ENCODE peak calls at places on chromosomes 16 and 17, in nine cellular contexts. K is ovary, Y is uterus, L is IMR-90, Q is HCT116, T is NB4, E is heart left ventricle, H is A549, S is tibial nerve. G is an unnamed sample.

GRCh38 chr17:48500435-48501426 is 30.1 kb downstream of the HOXB1 start:
- DNase-seq in K (no peak), Y (peak), L (peak), Q (no peak), T (no peak), E (no peak), H (no peak), S (no peak), G (no peak)

GRCh38 chr16:69917311-69917710 is 33.8 kb upstream of the CLEC18A start:
- DNase-seq in K (no peak), Y (no peak), L (no peak), Q (no peak), T (no peak), E (no peak), H (no peak), S (no peak), G (no peak)

GRCh38 chr17:70795620-70796019 is 626.3 kb downstream of the KCNJ2 start:
- DNase-seq in K (no peak), Y (no peak), L (no peak), Q (no peak), T (no peak), E (no peak), H (no peak), S (no peak), G (no peak)

GRCh38 chr16:11893571-11893970 is 22.2 kb downstream of the GSPT1 start:
- DNase-seq in K (no peak), Y (no peak), L (no peak), Q (no peak), T (no peak), E (no peak), H (no peak), S (no peak), G (no peak)

GRCh38 chr17:15377200-15377599 is 35.8 kb upstream of the TEKT3 start:
- DNase-seq in K (no peak), Y (no peak), L (peak), Q (no peak), T (no peak), E (no peak), H (no peak), S (no peak), G (no peak)

GRCh38 chr16:89709166-89709565 is 7.7 kb upstream of the SPATA2L start:
- DNase-seq in K (no peak), Y (no peak), L (no peak), Q (no peak), T (no peak), E (no peak), H (no peak), S (no peak), G (no peak)

GRCh38 chr16:1832831-1833454 is 5.9 kb downstream of the FAHD1 start:
- DNase-seq in K (no peak), Y (no peak), L (no peak), Q (no peak), T (no peak), E (no peak), H (no peak), S (no peak), G (no peak)

GRCh38 chr16:10981697-10982216 is 37.4 kb downstream of the CLEC16A start:
- DNase-seq in K (no peak), Y (no peak), L (no peak), Q (peak), T (peak), E (no peak), H (peak), S (no peak), G (peak)

GRCh38 chr17:73998246-73999220 is 204.9 kb upstream of the RPL38 start:
- DNase-seq in K (no peak), Y (peak), L (no peak), Q (peak), T (peak), E (peak), H (peak), S (no peak), G (peak)

GRCh38 chr17:80065478-80066170 is 29.2 kb downstream of the CCDC40 start:
- DNase-seq in K (no peak), Y (no peak), L (no peak), Q (no peak), T (no peak), E (no peak), H (no peak), S (no peak), G (no peak)

GRCh38 chr17:32519769-32520701 is 33.2 kb downstream of the CDK5R1 start:
- DNase-seq in K (no peak), Y (no peak), L (no peak), Q (no peak), T (no peak), E (no peak), H (no peak), S (no peak), G (no peak)

GRCh38 chr16:57104706-57105105 is 12.3 kb downstream of the CPNE2 start:
- DNase-seq in K (no peak), Y (no peak), L (no peak), Q (no peak), T (no peak), E (no peak), H (no peak), S (no peak), G (no peak)

GRCh38 chr17:19703776-19704371 is 12.5 kb downstream of the SLC47A2 start:
- DNase-seq in K (no peak), Y (no peak), L (no peak), Q (no peak), T (no peak), E (no peak), H (no peak), S (no peak), G (no peak)

GRCh38 chr16:19607610-19608280 is 52.2 kb downstream of the VPS35L start:
- DNase-seq in K (no peak), Y (no peak), L (peak), Q (no peak), T (no peak), E (no peak), H (no peak), S (no peak), G (no peak)

GRCh38 chr17:30969989-30970680 is 704 bp upstream of the RNF135 start:
- DNase-seq in K (no peak), Y (peak), L (no peak), Q (no peak), T (peak), E (no peak), H (peak), S (no peak), G (peak)

GRCh38 chr16:31409433-31409832 is 16.3 kb downstream of the ITGAD start:
- DNase-seq in K (no peak), Y (no peak), L (peak), Q (peak), T (no peak), E (no peak), H (no peak), S (no peak), G (no peak)

GRCh38 chr16:67447508-67448076 is 16.7 kb downstream of the HSD11B2 start:
- DNase-seq in K (peak), Y (peak), L (peak), Q (peak), T (peak), E (no peak), H (peak), S (no peak), G (no peak)

GRCh38 chr16:85573696-85574641 is 39.2 kb upstream of the GSE1 start:
- DNase-seq in K (peak), Y (peak), L (peak), Q (no peak), T (no peak), E (peak), H (no peak), S (peak), G (no peak)

GRCh38 chr17:27315322-27315721 is 21.4 kb downstream of the WSB1 start:
- DNase-seq in K (peak), Y (peak), L (peak), Q (no peak), T (no peak), E (peak), H (no peak), S (peak), G (no peak)

GRCh38 chr17:68085751-68086445 is 50.4 kb downstream of the KPNA2 start:
- DNase-seq in K (no peak), Y (no peak), L (no peak), Q (no peak), T (peak), E (no peak), H (no peak), S (no peak), G (no peak)

GRCh38 chr16:68972008-68972407 is 128.7 kb downstream of the TANGO6 start:
- DNase-seq in K (no peak), Y (no peak), L (no peak), Q (no peak), T (no peak), E (no peak), H (no peak), S (no peak), G (no peak)

GRCh38 chr17:77375917-77376651 is 235.3 kb downstream of the SEC14L1 start:
- DNase-seq in K (peak), Y (peak), L (peak), Q (no peak), T (no peak), E (no peak), H (no peak), S (no peak), G (no peak)

GRCh38 chr17:10083864-10084263 is 114.5 kb downstream of the GAS7 start:
- DNase-seq in K (no peak), Y (no peak), L (no peak), Q (no peak), T (no peak), E (no peak), H (no peak), S (no peak), G (peak)

GRCh38 chr17:45745843-45746494 is 38.2 kb upstream of the CRHR1 start:
- DNase-seq in K (no peak), Y (no peak), L (no peak), Q (no peak), T (no peak), E (no peak), H (no peak), S (no peak), G (no peak)

GRCh38 chr16:20611975-20612471 is 35.9 kb upstream of the ACSM2B start:
- DNase-seq in K (peak), Y (peak), L (no peak), Q (no peak), T (no peak), E (peak), H (no peak), S (no peak), G (no peak)

GRCh38 chr17:20975566-20975965 is 67.2 kb downstream of the USP22 start:
- DNase-seq in K (no peak), Y (no peak), L (peak), Q (no peak), T (no peak), E (no peak), H (no peak), S (no peak), G (no peak)

GRCh38 chr16:12500771-12501170 is 302.9 kb downstream of the CPPED1 start:
- DNase-seq in K (no peak), Y (no peak), L (no peak), Q (no peak), T (peak), E (no peak), H (no peak), S (no peak), G (peak)

GRCh38 chr17:42190491-42191180 is 3.7 kb downstream of the GHDC start:
- DNase-seq in K (no peak), Y (no peak), L (no peak), Q (no peak), T (no peak), E (no peak), H (no peak), S (no peak), G (no peak)

GRCh38 chr16:88686439-88687253 is at the start of gene SNAI3:
- DNase-seq in K (peak), Y (peak), L (peak), Q (peak), T (peak), E (peak), H (peak), S (peak), G (peak)

GRCh38 chr17:78783711-78784396 is 1.8 kb upstream of the CYTH1 start:
- DNase-seq in K (no peak), Y (no peak), L (no peak), Q (no peak), T (no peak), E (no peak), H (no peak), S (no peak), G (no peak)

GRCh38 chr16:54540525-54541180 is 254.1 kb upstream of the IRX3 start:
- DNase-seq in K (no peak), Y (no peak), L (no peak), Q (no peak), T (no peak), E (no peak), H (no peak), S (no peak), G (no peak)

GRCh38 chr17:71921726-71922320 is 199.0 kb upstream of the SOX9 start:
- DNase-seq in K (no peak), Y (no peak), L (no peak), Q (no peak), T (no peak), E (no peak), H (no peak), S (no peak), G (no peak)

GRCh38 chr16:17238285-17239028 is 232.3 kb downstream of the XYLT1 start:
- DNase-seq in K (no peak), Y (no peak), L (no peak), Q (no peak), T (no peak), E (no peak), H (no peak), S (no peak), G (no peak)

GRCh38 chr16:11806721-11807120 is 9.7 kb upstream of the ZC3H7A start:
- DNase-seq in K (no peak), Y (no peak), L (peak), Q (no peak), T (no peak), E (no peak), H (no peak), S (no peak), G (no peak)

GRCh38 chr17:39705786-39706348 is 6.0 kb downstream of the ERBB2 start:
- DNase-seq in K (no peak), Y (no peak), L (no peak), Q (peak), T (no peak), E (peak), H (no peak), S (no peak), G (no peak)
- TF ChIP-seq POLR2A in K (no peak), Y (no peak), L (no peak), Q (no peak), T (no peak), E (no peak), H (no peak), S (no peak), G (no peak)

GRCh38 chr17:65054602-65055001 is 1.9 kb downstream of the GNA13 start:
- DNase-seq in K (no peak), Y (no peak), L (no peak), Q (no peak), T (no peak), E (no peak), H (no peak), S (no peak), G (no peak)

GRCh38 chr17:65052585-65052984 is 4.0 kb downstream of the GNA13 start:
- DNase-seq in K (no peak), Y (no peak), L (no peak), Q (no peak), T (no peak), E (no peak), H (no peak), S (no peak), G (no peak)

GRCh38 chr17:65055280-65055707 is 1.2 kb downstream of the GNA13 start:
- DNase-seq in K (no peak), Y (no peak), L (no peak), Q (no peak), T (no peak), E (no peak), H (no peak), S (no peak), G (no peak)

GRCh38 chr17:65051922-65052321 is 4.6 kb downstream of the GNA13 start:
- DNase-seq in K (no peak), Y (no peak), L (no peak), Q (no peak), T (no peak), E (no peak), H (no peak), S (no peak), G (no peak)

GRCh38 chr17:65053354-65053881 is 3.1 kb downstream of the GNA13 start:
- DNase-seq in K (no peak), Y (no peak), L (no peak), Q (no peak), T (no peak), E (no peak), H (no peak), S (no peak), G (no peak)
- H3K4me3 ChIP-seq in K (no peak), Y (no peak), L (no peak), Q (no peak), T (peak), E (no peak), H (no peak), S (no peak), G (no peak)

GRCh38 chr16:53061701-53062159 is 6.9 kb downstream of the CHD9 start:
- DNase-seq in K (no peak), Y (no peak), L (no peak), Q (no peak), T (peak), E (no peak), H (no peak), S (no peak), G (no peak)
- TF ChIP-seq CTCF in K (no peak), Y (no peak), L (no peak), Q (no peak), T (no peak), E (no peak), H (no peak), S (no peak), G (no peak)

DNA sequence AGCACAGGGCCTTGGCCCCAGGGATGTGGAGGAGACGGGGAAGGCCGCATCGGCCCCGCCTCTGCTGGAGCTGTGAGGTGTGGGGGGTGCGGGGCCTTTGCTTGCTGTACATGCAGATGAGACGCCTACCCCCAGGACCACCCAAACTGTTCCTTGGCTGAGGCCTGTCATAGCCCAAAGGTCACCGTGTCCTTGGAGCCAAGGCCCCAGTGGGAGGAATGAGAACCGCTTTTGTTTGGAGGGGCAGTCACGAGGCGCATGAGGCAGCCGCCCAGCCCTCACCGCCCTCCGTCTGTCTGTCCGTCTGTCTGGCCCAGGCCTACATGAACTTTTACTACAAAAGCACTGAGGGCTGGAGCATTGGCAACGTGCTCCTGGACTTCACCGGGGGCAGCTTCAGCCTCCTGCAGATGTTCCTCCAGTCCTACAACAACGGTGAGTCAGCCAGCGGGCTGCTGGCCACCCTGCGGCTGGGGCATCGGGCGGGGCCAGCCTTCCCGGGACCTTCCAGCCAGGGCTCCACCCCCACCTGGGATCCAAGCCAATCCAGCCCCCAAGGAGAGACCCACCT is 8.8 kb downstream of the TAX1BP3 start:
- DNase-seq in K (peak), Y (peak), L (peak), Q (no peak), T (no peak), E (peak), H (peak), S (peak), G (peak)
- TF ChIP-seq POLR2A in K (no peak), Y (peak), L (no peak), Q (no peak), T (no peak), E (no peak), H (no peak), S (peak), G (no peak)

DNA sequence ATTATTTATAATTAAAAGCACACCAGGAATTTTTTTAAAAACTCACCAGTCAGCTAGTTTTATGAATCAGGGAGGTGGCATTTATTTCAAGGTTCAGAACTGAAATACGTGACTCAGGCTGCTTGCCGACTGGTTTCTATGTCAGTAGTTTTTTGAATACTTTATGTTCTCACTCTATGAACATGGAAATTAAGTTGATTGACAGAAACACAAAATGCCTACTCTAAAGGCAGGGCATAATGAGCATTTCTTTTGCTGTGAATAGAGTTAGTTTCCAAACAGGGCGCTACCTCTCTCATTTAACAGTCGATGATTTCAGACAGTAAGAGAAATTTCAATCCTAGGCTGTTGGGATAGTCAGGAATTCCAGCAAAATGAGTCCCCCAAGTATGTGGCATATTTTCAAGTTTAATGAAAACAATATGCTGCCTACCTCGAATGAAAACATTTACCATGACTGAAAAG is 6.7 kb downstream of the HS3ST3B1 start:
- DNase-seq in K (no peak), Y (no peak), L (peak), Q (no peak), T (no peak), E (no peak), H (no peak), S (no peak), G (no peak)
- H3K4me3 ChIP-seq in K (no peak), Y (no peak), L (peak), Q (no peak), T (no peak), E (no peak), H (no peak), S (no peak), G (no peak)

GRCh38 chr17:82350182-82351030 is 8.6 kb upstream of the TEX19 start:
- DNase-seq in K (no peak), Y (no peak), L (no peak), Q (peak), T (peak), E (no peak), H (no peak), S (no peak), G (no peak)
- TF ChIP-seq CTCF in K (no peak), Y (no peak), L (no peak), Q (peak), T (no peak), E (no peak), H (peak), S (no peak), G (no peak)

DNA sequence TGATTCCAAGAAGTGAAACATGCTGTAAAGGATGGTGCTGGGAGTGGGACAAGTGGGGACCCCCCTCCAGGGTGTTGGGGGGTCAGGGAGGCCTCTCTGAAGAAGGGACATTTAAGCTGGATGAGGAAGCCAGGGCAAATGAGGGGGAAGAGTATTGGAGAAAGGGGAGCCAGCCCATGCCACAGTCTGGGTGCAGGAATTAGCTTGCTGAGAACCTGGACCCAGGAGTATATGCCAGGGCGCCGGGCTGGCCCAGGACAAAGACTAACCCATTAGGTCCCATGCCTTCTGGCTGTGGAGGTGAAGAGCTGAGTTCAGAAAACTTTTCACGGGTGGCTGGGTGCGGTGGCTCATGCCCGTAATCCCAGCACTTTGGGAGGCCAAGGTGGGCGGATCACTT is 45.6 kb upstream of the PIK3R6 start:
- DNase-seq in K (no peak), Y (no peak), L (no peak), Q (no peak), T (no peak), E (no peak), H (no peak), S (no peak), G (peak)
- TF ChIP-seq POLR2A in K (no peak), Y (no peak), L (no peak), Q (no peak), T (no peak), E (no peak), H (no peak), S (no peak), G (no peak)

G was measured in lower leg skin.